ENCODE peak calls at places on chromosomes 4 and X, in six cellular contexts. One of them, this sample, is unnamed.
A peak's percentile ranks its signal among the peaks of the same experiment; 100 is the strongest.

GRCh38 chrX:8813036-8813435 is 11.9 kb upstream of the FAM9A start:
- DNase-seq in HepG2: no peak
- DNase-seq in NB4: peak; percentile 14
- DNase-seq in GM12878: no peak
- DNase-seq in A549: no peak
- DNase-seq in K562: no peak
- DNase-seq in this sample: no peak

GRCh38 chr4:144575181-144575580 is 70.8 kb upstream of the HHIP start:
- DNase-seq in A549: no peak
- DNase-seq in K562: no peak
- DNase-seq in NB4: peak; percentile 8
- DNase-seq in GM12878: no peak
- DNase-seq in HepG2: no peak
- DNase-seq in this sample: peak; percentile 57

GRCh38 chr4:31737419-31737818 is 1017.2 kb downstream of the PCDH7 start:
- DNase-seq in NB4: peak; percentile 85
- DNase-seq in GM12878: peak; percentile 9
- DNase-seq in A549: no peak
- DNase-seq in K562: no peak
- DNase-seq in HepG2: no peak
- DNase-seq in this sample: no peak

GRCh38 chr4:18155062-18156041 is 133.8 kb upstream of the LCORL start:
- DNase-seq in NB4: no peak
- DNase-seq in HepG2: no peak
- DNase-seq in K562: no peak
- DNase-seq in A549: no peak
- DNase-seq in GM12878: no peak
- DNase-seq in this sample: no peak

GRCh38 chr4:43089730-43090129 is 197.2 kb downstream of the GRXCR1 start:
- DNase-seq in A549: no peak
- DNase-seq in GM12878: no peak
- DNase-seq in NB4: no peak
- DNase-seq in K562: no peak
- DNase-seq in HepG2: no peak
- DNase-seq in this sample: no peak

GRCh38 chr4:88008624-88009235 is 1.3 kb downstream of the PKD2 start:
- DNase-seq in GM12878: no peak
- DNase-seq in K562: no peak
- DNase-seq in NB4: peak; percentile 38
- DNase-seq in HepG2: no peak
- DNase-seq in A549: no peak
- DNase-seq in this sample: peak; percentile 78

GRCh38 chr4:30721353-30722091 is 1.4 kb downstream of the PCDH7 start:
- DNase-seq in A549: peak; percentile 3
- DNase-seq in NB4: no peak
- DNase-seq in K562: no peak
- DNase-seq in GM12878: no peak
- DNase-seq in HepG2: no peak
- DNase-seq in this sample: peak; percentile 72

GRCh38 chr4:69748176-69748575 is 12.2 kb downstream of the SULT1B1 start:
- DNase-seq in K562: no peak
- DNase-seq in GM12878: no peak
- DNase-seq in NB4: no peak
- DNase-seq in A549: no peak
- DNase-seq in HepG2: no peak
- DNase-seq in this sample: no peak

GRCh38 chr4:175833574-175834350 is 21.7 kb upstream of the GPM6A start:
- DNase-seq in NB4: no peak
- DNase-seq in GM12878: no peak
- DNase-seq in A549: no peak
- DNase-seq in HepG2: no peak
- DNase-seq in K562: no peak
- DNase-seq in this sample: no peak

GRCh38 chr4:54855221-54855854 is 197.6 kb downstream of the KIT start:
- DNase-seq in HepG2: no peak
- DNase-seq in NB4: no peak
- DNase-seq in GM12878: no peak
- DNase-seq in A549: no peak
- DNase-seq in K562: no peak
- DNase-seq in this sample: no peak

GRCh38 chr4:183906736-183907651 is 1.9 kb downstream of the STOX2 start:
- DNase-seq in A549: no peak
- DNase-seq in NB4: no peak
- DNase-seq in HepG2: no peak
- DNase-seq in GM12878: no peak
- DNase-seq in K562: no peak
- DNase-seq in this sample: no peak

GRCh38 chr4:38082424-38083374 is 122.5 kb downstream of the PTTG2 start:
- DNase-seq in GM12878: no peak
- DNase-seq in A549: no peak
- DNase-seq in K562: no peak
- DNase-seq in HepG2: no peak
- DNase-seq in NB4: no peak
- DNase-seq in this sample: peak; percentile 75

GRCh38 chr4:153205757-153206156 is 1.5 kb downstream of the TRIM2 start:
- DNase-seq in NB4: no peak
- DNase-seq in HepG2: no peak
- DNase-seq in GM12878: no peak
- DNase-seq in A549: no peak
- DNase-seq in K562: no peak
- DNase-seq in this sample: no peak

GRCh38 chrX:73182502-73183114 is 32.0 kb downstream of the NAP1L2 start:
- DNase-seq in A549: no peak
- DNase-seq in GM12878: no peak
- DNase-seq in HepG2: no peak
- DNase-seq in NB4: no peak
- DNase-seq in K562: no peak
- DNase-seq in this sample: no peak

GRCh38 chr4:23876418-23877089 is 13.3 kb downstream of the PPARGC1A start:
- DNase-seq in A549: no peak
- DNase-seq in HepG2: no peak
- DNase-seq in GM12878: no peak
- DNase-seq in NB4: peak; percentile 15
- DNase-seq in K562: no peak
- DNase-seq in this sample: no peak

GRCh38 chr4:32847466-32847865 is 2127.3 kb downstream of the PCDH7 start:
- DNase-seq in A549: no peak
- DNase-seq in NB4: peak; percentile 15
- DNase-seq in GM12878: no peak
- DNase-seq in K562: no peak
- DNase-seq in HepG2: no peak
- DNase-seq in this sample: no peak

GRCh38 chrX:4240541-4241194 is 527.2 kb upstream of the PRKX start:
- DNase-seq in NB4: peak; percentile 37
- DNase-seq in K562: no peak
- DNase-seq in GM12878: no peak
- DNase-seq in HepG2: peak; percentile 3
- DNase-seq in A549: no peak
- DNase-seq in this sample: no peak

GRCh38 chr4:28686618-28687017 is 1826.0 kb downstream of the STIM2 start:
- DNase-seq in NB4: peak; percentile 66
- DNase-seq in K562: peak; percentile 4
- DNase-seq in A549: peak; percentile 3
- DNase-seq in HepG2: peak; percentile 8
- DNase-seq in GM12878: no peak
- DNase-seq in this sample: peak; percentile 2

GRCh38 chr4:7150083-7150635 is 42.2 kb upstream of the SORCS2 start:
- DNase-seq in HepG2: no peak
- DNase-seq in A549: no peak
- DNase-seq in NB4: no peak
- DNase-seq in GM12878: no peak
- DNase-seq in K562: no peak
- DNase-seq in this sample: no peak

GRCh38 chr4:149980941-149981340 is 97.3 kb upstream of the DCLK2 start:
- DNase-seq in NB4: peak; percentile 47
- DNase-seq in HepG2: peak; percentile 26
- DNase-seq in GM12878: no peak
- DNase-seq in K562: peak; percentile 47
- DNase-seq in A549: peak; percentile 25
- DNase-seq in this sample: peak; percentile 75

GRCh38 chr4:23981328-23981727 is 91.5 kb upstream of the PPARGC1A start:
- DNase-seq in NB4: no peak
- DNase-seq in HepG2: no peak
- DNase-seq in K562: no peak
- DNase-seq in A549: no peak
- DNase-seq in GM12878: no peak
- DNase-seq in this sample: no peak

DNA sequence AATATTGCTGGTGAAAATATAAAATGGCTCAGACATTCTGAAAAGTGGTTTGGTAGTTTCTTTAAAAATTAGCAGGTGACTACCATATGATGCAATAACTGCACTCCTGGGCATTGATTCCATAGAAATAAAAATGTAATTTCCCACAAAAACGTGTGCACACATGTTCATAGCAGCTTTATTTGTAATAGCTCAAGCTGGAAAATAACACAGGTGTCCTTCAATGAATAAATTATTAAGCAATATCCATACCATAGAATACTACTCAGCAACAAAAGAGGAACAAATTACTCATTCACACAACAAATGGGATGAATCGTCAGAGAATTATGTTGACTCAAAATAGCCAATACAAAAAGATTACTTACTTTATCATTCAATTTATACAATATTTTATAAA is 893.7 kb upstream of the SLIT2 start:
- DNase-seq in HepG2: no peak
- DNase-seq in NB4: no peak
- DNase-seq in A549: no peak
- DNase-seq in GM12878: no peak
- DNase-seq in K562: no peak
- DNase-seq in this sample: no peak
- TF ChIP-seq MYC in HepG2: no peak
- TF ChIP-seq MYC in NB4: no peak
- TF ChIP-seq MYC in A549: no peak
- TF ChIP-seq MYC in GM12878: no peak
- TF ChIP-seq MYC in K562: no peak
- TF ChIP-seq MYC in this sample: no peak

GRCh38 chrX:103517246-103517645 is 2.0 kb downstream of the RAB40A start:
- DNase-seq in A549: no peak
- DNase-seq in NB4: no peak
- DNase-seq in HepG2: no peak
- DNase-seq in GM12878: no peak
- DNase-seq in K562: no peak
- DNase-seq in this sample: no peak
- TF ChIP-seq MYC in A549: no peak
- TF ChIP-seq MYC in NB4: no peak
- TF ChIP-seq MYC in HepG2: no peak
- TF ChIP-seq MYC in GM12878: no peak
- TF ChIP-seq MYC in K562: no peak
- TF ChIP-seq MYC in this sample: no peak

DNA sequence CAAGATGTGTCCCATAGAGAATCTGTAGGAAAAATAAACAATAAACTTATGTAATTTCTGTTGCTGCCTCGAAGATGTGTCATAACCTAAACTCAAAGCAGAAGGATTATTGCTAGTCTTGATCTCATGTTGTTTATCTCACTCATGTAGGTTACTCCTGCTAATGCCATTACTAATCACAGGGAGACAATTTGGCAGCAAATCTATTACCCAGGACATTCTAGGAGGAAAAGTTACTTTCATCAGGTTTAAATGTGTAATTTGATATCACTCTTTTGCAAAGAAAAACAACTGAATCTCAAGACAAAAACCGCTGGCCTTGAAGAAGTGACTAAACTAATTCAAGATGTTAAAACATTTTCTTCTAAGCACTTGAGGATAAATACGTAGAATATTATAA is 34.0 kb downstream of the LDOC1 start:
- DNase-seq in HepG2: no peak
- DNase-seq in A549: no peak
- DNase-seq in GM12878: no peak
- DNase-seq in K562: no peak
- DNase-seq in NB4: no peak
- DNase-seq in this sample: no peak
- TF ChIP-seq MYC in HepG2: no peak
- TF ChIP-seq MYC in A549: no peak
- TF ChIP-seq MYC in GM12878: no peak
- TF ChIP-seq MYC in K562: no peak
- TF ChIP-seq MYC in NB4: no peak
- TF ChIP-seq MYC in this sample: no peak

GRCh38 chr4:124862261-124862660 is 149.7 kb upstream of the ANKRD50 start:
- DNase-seq in A549: no peak
- DNase-seq in K562: no peak
- DNase-seq in NB4: no peak
- DNase-seq in GM12878: no peak
- DNase-seq in HepG2: no peak
- DNase-seq in this sample: no peak
- TF ChIP-seq MYC in A549: no peak
- TF ChIP-seq MYC in K562: no peak
- TF ChIP-seq MYC in NB4: no peak
- TF ChIP-seq MYC in GM12878: no peak
- TF ChIP-seq MYC in HepG2: no peak
- TF ChIP-seq MYC in this sample: no peak

GRCh38 chr4:2792711-2793577 is at the start of gene SH3BP2:
- DNase-seq in K562: peak; percentile 93
- DNase-seq in HepG2: peak; percentile 63
- DNase-seq in GM12878: no peak
- DNase-seq in A549: peak; percentile 47
- DNase-seq in NB4: peak; percentile 82
- DNase-seq in this sample: peak; percentile 69

GRCh38 chr4:2792396-2792710 is 532 bp upstream of the SH3BP2 start:
- DNase-seq in NB4: no peak
- DNase-seq in A549: no peak
- DNase-seq in HepG2: no peak
- DNase-seq in GM12878: no peak
- DNase-seq in K562: no peak
- DNase-seq in this sample: no peak

GRCh38 chr4:2794707-2795557 is 2.0 kb downstream of the SH3BP2 start:
- DNase-seq in A549: no peak
- DNase-seq in NB4: peak; percentile 74
- DNase-seq in K562: no peak
- DNase-seq in GM12878: no peak
- DNase-seq in HepG2: no peak
- DNase-seq in this sample: peak; percentile 65

GRCh38 chr4:2793920-2794706 is 1.2 kb downstream of the SH3BP2 start:
- DNase-seq in HepG2: peak; percentile 69
- DNase-seq in K562: no peak
- DNase-seq in GM12878: no peak
- DNase-seq in A549: no peak
- DNase-seq in NB4: peak; percentile 64
- DNase-seq in this sample: peak; percentile 34

GRCh38 chr4:2793578-2793919 is 664 bp downstream of the SH3BP2 start:
- DNase-seq in NB4: peak; percentile 62
- DNase-seq in GM12878: no peak
- DNase-seq in A549: no peak
- DNase-seq in HepG2: no peak
- DNase-seq in K562: no peak
- DNase-seq in this sample: peak; percentile 37
- TF ChIP-seq MYC in NB4: no peak
- TF ChIP-seq MYC in GM12878: no peak
- TF ChIP-seq MYC in A549: no peak
- TF ChIP-seq MYC in HepG2: no peak
- TF ChIP-seq MYC in K562: no peak
- TF ChIP-seq MYC in this sample: no peak

This sample was measured in endothelial cell of umbilical vein.